ENCODE peak calls at places on chromosomes 1 and 21, in six cellular contexts. B is T1000, I is prostate gland, J is aorta, W is pons, E is kidney glomerular epithelial cell. N is an unnamed sample.
A peak's percentile ranks its signal among the peaks of the same experiment; 100 is the strongest.

GRCh38 chr1:213984387-213985180 is 3.2 kb upstream of the PROX1 start:
- DNase-seq in B (no peak), I (no peak), J (no peak), W (no peak), E (no peak), N (peak; percentile 62)

GRCh38 chr1:96472471-96472870 is 249.1 kb upstream of the PTBP2 start:
- DNase-seq in B (peak; percentile 1), I (no peak), J (no peak), W (no peak), E (peak; percentile 81), N (no peak)

GRCh38 chr1:221868894-221869293 is 127.0 kb upstream of the DUSP10 start:
- DNase-seq in B (peak; percentile 31), I (no peak), J (no peak), W (no peak), E (peak; percentile 27), N (peak; percentile 72)

GRCh38 chr1:184832517-184832916 is 77.9 kb upstream of the EDEM3 start:
- DNase-seq in B (no peak), I (no peak), J (no peak), W (no peak), E (no peak), N (no peak)

GRCh38 chr1:182301467-182302198 is 90.0 kb downstream of the GLUL start:
- DNase-seq in B (no peak), I (peak; percentile 45), J (no peak), W (peak; percentile 98), E (no peak), N (no peak)

GRCh38 chr1:21362096-21362495 is 71.8 kb upstream of the ECE1 start:
- DNase-seq in B (no peak), I (no peak), J (no peak), W (peak; percentile 80), E (no peak), N (no peak)

GRCh38 chr1:211973541-211973940 is 61.8 kb downstream of the INTS7 start:
- DNase-seq in B (no peak), I (no peak), J (no peak), W (no peak), E (no peak), N (no peak)

GRCh38 chr1:150567341-150567716 is 12.1 kb downstream of the MCL1 start:
- DNase-seq in B (no peak), I (no peak), J (no peak), W (peak; percentile 34), E (no peak), N (no peak)

GRCh38 chr1:115764541-115764940 is 4.0 kb downstream of the CASQ2 start:
- DNase-seq in B (no peak), I (no peak), J (no peak), W (no peak), E (peak; percentile 25), N (no peak)

GRCh38 chr1:77655431-77655974 is 27.0 kb downstream of the ZZZ3 start:
- DNase-seq in B (no peak), I (no peak), J (no peak), W (no peak), E (no peak), N (no peak)

GRCh38 chr1:107309962-107310361 is 169.1 kb downstream of the NTNG1 start:
- DNase-seq in B (no peak), I (no peak), J (no peak), W (no peak), E (no peak), N (no peak)

GRCh38 chr1:214660900-214661299 is 57.9 kb downstream of the CENPF start:
- DNase-seq in B (no peak), I (no peak), J (peak; percentile 48), W (peak; percentile 72), E (peak; percentile 40), N (peak; percentile 40)

GRCh38 chr1:187977298-187977697 is 1148.5 kb downstream of the PLA2G4A start:
- DNase-seq in B (no peak), I (no peak), J (no peak), W (no peak), E (no peak), N (no peak)

GRCh38 chr1:110645962-110646735 is 28.6 kb downstream of the KCNA3 start:
- DNase-seq in B (no peak), I (no peak), J (no peak), W (no peak), E (peak; percentile 2), N (no peak)

GRCh38 chr1:205991237-205991636 is 12.0 kb downstream of the RAB7B start:
- DNase-seq in B (no peak), I (no peak), J (no peak), W (no peak), E (peak; percentile 29), N (no peak)

GRCh38 chr1:83692524-83693336 is 306.2 kb downstream of the TTLL7 start:
- DNase-seq in B (no peak), I (no peak), J (no peak), W (peak; percentile 31), E (peak; percentile 31), N (peak; percentile 11)

GRCh38 chr1:233883671-233884070 is 20.8 kb upstream of the SLC35F3 start:
- DNase-seq in B (no peak), I (no peak), J (no peak), W (no peak), E (no peak), N (no peak)

GRCh38 chr1:89754518-89754917 is 66.3 kb upstream of the LRRC8D start:
- DNase-seq in B (no peak), I (no peak), J (no peak), W (peak; percentile 66), E (no peak), N (no peak)

GRCh38 chr21:25573409-25574206 is 33.7 kb downstream of the MRPL39 start:
- DNase-seq in B (peak; percentile 69), I (no peak), J (no peak), W (no peak), E (peak; percentile 98), N (no peak)

GRCh38 chr1:15799928-15800835 is 7.3 kb downstream of the UQCRHL start:
- DNase-seq in B (peak; percentile 92), I (peak; percentile 58), J (no peak), W (no peak), E (peak; percentile 92), N (no peak)

N was measured in NCI-H1417 treated with DMSO at 0.1 percent for 48 hours.